ENCODE peak calls at places on chromosomes 13 and 19, in ten cellular contexts. F, A, D, W, I, B, J, S, L and P are unnamed samples.

GRCh38 chr13:94335786-94336357 is 143.6 kb downstream of the DCT start:
- DNase-seq in F (no peak), A (no peak), D (no peak), W (no peak), I (no peak), B (no peak), J (peak; percentile 26), S (no peak), L (no peak), P (no peak)

GRCh38 chr13:80572867-80573266 is 231.9 kb upstream of the SPRY2 start:
- DNase-seq in F (no peak), A (no peak), D (no peak), W (no peak), I (no peak), B (no peak), J (no peak), S (no peak), L (no peak), P (no peak)

GRCh38 chr13:60351326-60351725 is 45.7 kb upstream of the TDRD3 start:
- DNase-seq in F (peak; percentile 87), A (no peak), D (no peak), W (no peak), I (no peak), B (no peak), J (no peak), S (no peak), L (no peak), P (no peak)

GRCh38 chr19:46308510-46308909 is 11.7 kb downstream of the HIF3A start:
- DNase-seq in F (no peak), A (peak; percentile 26), D (no peak), W (no peak), I (no peak), B (no peak), J (no peak), S (no peak), L (no peak), P (no peak)

GRCh38 chr19:7916137-7916907 is 1.7 kb downstream of the TGFBR3L start:
- DNase-seq in F (no peak), A (peak; percentile 53), D (peak; percentile 72), W (peak; percentile 60), I (no peak), B (no peak), J (peak; percentile 16), S (peak; percentile 67), L (no peak), P (peak; percentile 34)

GRCh38 chr19:29422047-29422446 is 103.7 kb upstream of the VSTM2B start:
- DNase-seq in F (no peak), A (no peak), D (no peak), W (no peak), I (no peak), B (no peak), J (no peak), S (no peak), L (no peak), P (no peak)

GRCh38 chr19:54481326-54481930 is 8.3 kb upstream of the CDC42EP5 start:
- DNase-seq in F (no peak), A (no peak), D (no peak), W (peak; percentile 76), I (no peak), B (peak; percentile 81), J (peak; percentile 55), S (no peak), L (peak; percentile 74), P (peak; percentile 40)

GRCh38 chr19:51735759-51736449 is 12.1 kb upstream of the HAS1 start:
- DNase-seq in F (peak; percentile 39), A (peak; percentile 83), D (no peak), W (no peak), I (peak; percentile 89), B (no peak), J (no peak), S (peak; percentile 64), L (no peak), P (no peak)

GRCh38 chr13:89955773-89956172 is 1391.7 kb upstream of the MIR17HG start:
- DNase-seq in F (no peak), A (no peak), D (no peak), W (no peak), I (no peak), B (no peak), J (no peak), S (no peak), L (no peak), P (no peak)

GRCh38 chr13:35228536-35228935 is 248.0 kb downstream of the MAB21L1 start:
- DNase-seq in F (no peak), A (no peak), D (no peak), W (no peak), I (no peak), B (no peak), J (no peak), S (no peak), L (no peak), P (no peak)

GRCh38 chr19:4007021-4007835 is at the start of gene PIAS4:
- DNase-seq in F (peak; percentile 78), A (peak; percentile 97), D (peak; percentile 93), W (peak; percentile 95), I (peak; percentile 83), B (peak; percentile 96), J (peak; percentile 94), S (peak; percentile 98), L (peak; percentile 87), P (peak; percentile 91)

GRCh38 chr19:49997709-49998108 is 27.5 kb downstream of the VRK3 start:
- DNase-seq in F (no peak), A (no peak), D (no peak), W (peak; percentile 54), I (peak; percentile 17), B (no peak), J (no peak), S (no peak), L (no peak), P (peak; percentile 16)

GRCh38 chr13:73198888-73199497 is 140.2 kb downstream of the KLF5 start:
- DNase-seq in F (no peak), A (no peak), D (no peak), W (no peak), I (no peak), B (no peak), J (no peak), S (no peak), L (no peak), P (no peak)

GRCh38 chr19:17873661-17874422 is 2.1 kb downstream of the SLC5A5 start:
- DNase-seq in F (no peak), A (no peak), D (peak; percentile 72), W (peak; percentile 88), I (no peak), B (peak; percentile 72), J (peak; percentile 52), S (no peak), L (peak; percentile 58), P (no peak)

GRCh38 chr13:65917731-65918130 is 1312.4 kb downstream of the PCDH9 start:
- DNase-seq in F (no peak), A (no peak), D (no peak), W (no peak), I (no peak), B (no peak), J (no peak), S (no peak), L (no peak), P (no peak)

GRCh38 chr13:105678072-105678471 is 857.4 kb downstream of the EFNB2 start:
- DNase-seq in F (no peak), A (no peak), D (no peak), W (no peak), I (no peak), B (no peak), J (no peak), S (no peak), L (no peak), P (no peak)

GRCh38 chr13:48066310-48066989 is 28.5 kb downstream of the MED4 start:
- DNase-seq in F (no peak), A (no peak), D (peak; percentile 11), W (no peak), I (no peak), B (no peak), J (no peak), S (no peak), L (no peak), P (peak; percentile 15)

GRCh38 chr13:107866007-107866665 is 349.2 kb downstream of the LIG4 start:
- DNase-seq in F (no peak), A (no peak), D (no peak), W (peak; percentile 47), I (no peak), B (peak; percentile 43), J (peak; percentile 83), S (no peak), L (peak; percentile 36), P (peak; percentile 63)

GRCh38 chr13:101397742-101398141 is 18.6 kb downstream of the NALCN start:
- DNase-seq in F (peak; percentile 26), A (no peak), D (no peak), W (no peak), I (peak; percentile 73), B (no peak), J (no peak), S (no peak), L (no peak), P (no peak)

GRCh38 chr13:70809588-70809987 is 701.3 kb upstream of the KLHL1 start:
- DNase-seq in F (no peak), A (no peak), D (no peak), W (peak; percentile 13), I (no peak), B (no peak), J (no peak), S (no peak), L (no peak), P (no peak)

GRCh38 chr19:42628411-42629135 is 33.8 kb upstream of the CEACAM8 start:
- DNase-seq in F (no peak), A (no peak), D (peak; percentile 33), W (no peak), I (no peak), B (no peak), J (no peak), S (no peak), L (no peak), P (no peak)

GRCh38 chr19:19595171-19595701 is 23.3 kb downstream of the PBX4 start:
- DNase-seq in F (no peak), A (no peak), D (no peak), W (no peak), I (peak; percentile 60), B (no peak), J (no peak), S (no peak), L (no peak), P (no peak)

GRCh38 chr19:43684326-43684725 is 14.4 kb upstream of the PLAUR start:
- DNase-seq in F (no peak), A (no peak), D (no peak), W (no peak), I (no peak), B (no peak), J (no peak), S (no peak), L (no peak), P (no peak)

GRCh38 chr13:102598061-102598460 is 1.3 kb downstream of the TPP2 start:
- DNase-seq in F (no peak), A (no peak), D (no peak), W (no peak), I (no peak), B (no peak), J (no peak), S (no peak), L (no peak), P (no peak)

GRCh38 chr13:44578064-44578394 is 1.9 kb upstream of the TSC22D1 start:
- DNase-seq in F (no peak), A (no peak), D (no peak), W (no peak), I (no peak), B (no peak), J (no peak), S (no peak), L (no peak), P (peak; percentile 47)

GRCh38 chr19:8255426-8256125 is 46.4 kb downstream of the CERS4 start:
- DNase-seq in F (no peak), A (no peak), D (no peak), W (no peak), I (no peak), B (no peak), J (no peak), S (peak; percentile 38), L (no peak), P (no peak)

GRCh38 chr13:80705371-80706163 is 364.6 kb upstream of the SPRY2 start:
- DNase-seq in F (no peak), A (no peak), D (no peak), W (no peak), I (no peak), B (no peak), J (no peak), S (no peak), L (no peak), P (no peak)

GRCh38 chr19:44050740-44051653 is 839 bp upstream of the ZNF223 start:
- DNase-seq in F (no peak), A (no peak), D (peak; percentile 16), W (peak; percentile 24), I (no peak), B (no peak), J (peak; percentile 62), S (no peak), L (no peak), P (no peak)